ENCODE peak calls at places on chromosomes 16 and 17, in eight cellular contexts. L, D, V, N, W, E, Q and H are unnamed samples.

GRCh38 chr16:69595127-69596036 is 29.6 kb downstream of the NFAT5 start:
- DNase-seq in L (no peak), D (no peak), V (no peak), N (no peak), W (no peak), E (no peak), Q (no peak), H (no peak)

GRCh38 chr17:37699285-37699973 is 45.4 kb downstream of the HNF1B start:
- DNase-seq in L (no peak), D (no peak), V (no peak), N (no peak), W (no peak), E (no peak), Q (no peak), H (no peak)

GRCh38 chr16:57041182-57042156 is 50.9 kb upstream of the CPNE2 start:
- DNase-seq in L (no peak), D (peak; percentile 81), V (no peak), N (no peak), W (peak; percentile 83), E (no peak), Q (no peak), H (peak; percentile 89)

GRCh38 chr16:56628486-56629035 is 3.0 kb downstream of the MT1E start:
- DNase-seq in L (no peak), D (no peak), V (no peak), N (no peak), W (no peak), E (no peak), Q (no peak), H (no peak)

GRCh38 chr17:27601069-27601974 is 29.7 kb upstream of the LGALS9 start:
- DNase-seq in L (peak; percentile 73), D (peak; percentile 72), V (peak; percentile 66), N (peak; percentile 85), W (peak; percentile 72), E (peak; percentile 78), Q (peak; percentile 72), H (peak; percentile 82)

GRCh38 chr17:57945999-57946797 is 9.0 kb downstream of the CUEDC1 start:
- DNase-seq in L (no peak), D (peak; percentile 7), V (no peak), N (no peak), W (no peak), E (no peak), Q (no peak), H (peak; percentile 53)

GRCh38 chr17:64024781-64025731 is 4.6 kb upstream of the ICAM2 start:
- DNase-seq in L (no peak), D (no peak), V (no peak), N (no peak), W (no peak), E (no peak), Q (no peak), H (no peak)

GRCh38 chr16:4760221-4760910 is 6.6 kb downstream of the ZNF500 start:
- DNase-seq in L (no peak), D (no peak), V (no peak), N (no peak), W (no peak), E (no peak), Q (no peak), H (no peak)

GRCh38 chr17:45230787-45231480 is 9.2 kb downstream of the FMNL1 start:
- DNase-seq in L (no peak), D (no peak), V (peak; percentile 45), N (no peak), W (no peak), E (no peak), Q (no peak), H (no peak)

GRCh38 chr16:26648851-26649250 is 417.9 kb upstream of the C16orf82 start:
- DNase-seq in L (no peak), D (no peak), V (no peak), N (no peak), W (peak; percentile 17), E (no peak), Q (no peak), H (no peak)

GRCh38 chr16:27408012-27408601 is 6.1 kb downstream of the IL21R start:
- DNase-seq in L (no peak), D (no peak), V (no peak), N (no peak), W (peak; percentile 42), E (no peak), Q (no peak), H (peak; percentile 71)

GRCh38 chr16:89954462-89954861 is 5.9 kb downstream of the DEF8 start:
- DNase-seq in L (no peak), D (no peak), V (no peak), N (no peak), W (no peak), E (no peak), Q (no peak), H (no peak)
- H3K4me3 ChIP-seq in L (no peak overlapping the region), D (no peak overlapping the region), V (no peak overlapping the region), N (no peak overlapping the region), W (peak overlapping the region; percentile 65), E (no peak overlapping the region), Q (no peak overlapping the region), H (no peak overlapping the region)

GRCh38 chr16:78443300-78443604 is 343.8 kb downstream of the WWOX start:
- DNase-seq in L (no peak), D (no peak), V (no peak), N (no peak), W (no peak), E (no peak), Q (no peak), H (no peak)
- H3K4me3 ChIP-seq in L (no peak overlapping the region), D (no peak overlapping the region), V (no peak overlapping the region), N (no peak overlapping the region), W (no peak overlapping the region), E (no peak overlapping the region), Q (no peak overlapping the region), H (no peak overlapping the region)

GRCh38 chr16:88290850-88291830 is 91.6 kb upstream of the ZNF469 start:
- DNase-seq in L (no peak), D (no peak), V (no peak), N (no peak), W (no peak), E (no peak), Q (no peak), H (no peak)
- H3K4me3 ChIP-seq in L (no peak overlapping the region), D (no peak overlapping the region), V (no peak overlapping the region), N (no peak overlapping the region), W (no peak overlapping the region), E (no peak overlapping the region), Q (no peak overlapping the region), H (no peak overlapping the region)

DNA sequence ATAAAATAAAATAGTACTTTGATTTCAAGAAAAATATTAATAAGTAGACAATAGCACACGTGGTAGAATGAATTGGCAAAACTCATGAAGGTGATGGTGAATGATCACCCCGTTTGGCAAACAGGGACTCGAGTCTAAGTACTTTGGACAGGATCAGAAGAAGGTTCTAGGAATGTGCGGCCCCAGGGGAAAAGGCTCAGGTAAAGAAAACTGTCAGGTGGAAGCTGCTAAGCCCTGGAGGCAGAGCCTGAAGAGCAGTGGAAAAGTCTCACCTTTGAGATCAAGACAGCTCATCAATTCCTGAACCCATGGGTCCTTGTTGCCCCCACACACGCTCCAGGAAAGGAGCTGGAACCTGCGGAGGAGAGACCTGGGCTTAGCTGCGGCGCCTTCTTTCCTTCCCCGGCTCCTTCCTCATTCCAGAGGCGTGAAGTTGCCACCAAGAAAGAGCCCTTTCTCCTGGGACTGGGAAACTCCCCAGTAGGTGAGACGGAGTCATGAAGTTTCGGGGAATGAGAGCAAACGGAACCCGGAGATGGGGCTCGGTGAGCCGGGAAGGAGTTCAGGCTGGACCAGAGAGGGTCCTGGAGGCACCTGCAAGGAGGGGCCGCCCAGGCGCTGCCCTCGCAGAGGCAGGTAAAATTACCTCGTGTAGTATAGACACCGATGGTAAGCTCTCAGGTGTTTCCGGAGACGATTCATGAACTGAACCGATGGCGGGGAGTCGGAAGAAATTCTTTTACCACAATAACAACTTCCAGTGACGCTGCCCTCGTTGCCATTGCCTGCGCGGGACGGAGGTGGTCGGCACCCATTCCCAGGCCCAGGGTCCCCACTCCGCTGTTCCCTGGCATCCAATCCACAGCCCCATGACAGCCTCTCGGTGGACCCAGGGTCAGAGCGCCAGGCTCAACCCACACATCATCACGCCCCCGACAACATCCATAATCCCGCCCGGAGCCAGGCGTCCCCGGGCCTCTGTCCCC is 1.2 kb upstream of the ZMYND15 start:
- DNase-seq in L (peak; percentile 64), D (peak; percentile 38), V (no peak), N (no peak), W (no peak), E (no peak), Q (no peak), H (no peak)
- H3K4me3 ChIP-seq in L (peak overlapping the region; percentile 90), D (no peak overlapping the region), V (peak overlapping the region; percentile 92), N (peak overlapping the region; percentile 70), W (no peak overlapping the region), E (peak overlapping the region; percentile 51), Q (peak overlapping the region; percentile 70), H (peak overlapping the region; percentile 82)

DNA sequence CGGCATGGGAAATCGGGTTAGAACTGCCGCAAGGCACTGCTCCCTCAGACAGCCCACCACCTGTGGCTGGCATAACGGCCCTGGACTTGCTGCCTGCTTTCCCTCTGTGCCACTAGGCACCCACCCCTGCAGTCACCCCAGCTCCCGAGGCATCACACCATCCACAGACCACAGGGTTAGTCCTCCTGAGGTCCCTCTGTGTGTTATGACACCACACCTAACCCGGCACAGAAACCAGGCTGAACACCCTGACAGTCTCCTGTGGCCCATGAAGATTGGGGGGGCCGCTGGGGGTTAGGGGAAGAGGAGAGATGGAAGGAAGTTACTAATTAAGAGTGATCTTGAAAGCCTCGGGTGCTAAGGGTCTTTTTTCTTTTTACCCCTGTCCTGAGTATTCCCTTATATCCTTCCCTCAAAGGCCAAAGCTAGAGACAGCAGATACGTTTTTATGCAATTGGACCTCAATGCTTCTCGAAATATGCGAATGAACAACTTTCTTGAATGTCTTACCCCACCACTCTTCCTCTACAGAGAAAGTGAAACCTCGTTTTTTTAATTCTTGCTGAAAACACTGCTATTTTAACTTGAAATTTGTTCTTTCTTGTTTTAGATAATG is 7.0 kb downstream of the CYTH1 start:
- DNase-seq in L (no peak), D (peak; percentile 63), V (no peak), N (no peak), W (peak; percentile 60), E (no peak), Q (no peak), H (peak; percentile 88)
- H3K4me3 ChIP-seq in L (peak overlapping the region; percentile 22), D (peak overlapping the region; percentile 64), V (peak overlapping the region; percentile 34), N (peak overlapping the region; percentile 13), W (peak overlapping the region; percentile 67), E (no peak overlapping the region), Q (no peak overlapping the region), H (peak overlapping the region; percentile 74)

GRCh38 chr16:89828870-89829629 is 775 bp downstream of the SPIRE2 start:
- DNase-seq in L (no peak), D (no peak), V (no peak), N (no peak), W (no peak), E (no peak), Q (no peak), H (no peak)
- H3K4me3 ChIP-seq in L (peak overlapping the region; percentile 50), D (no peak overlapping the region), V (peak overlapping the region; percentile 46), N (peak overlapping the region; percentile 62), W (peak overlapping the region; percentile 16), E (peak overlapping the region; percentile 33), Q (peak overlapping the region; percentile 55), H (peak overlapping the region; percentile 15)

DNA sequence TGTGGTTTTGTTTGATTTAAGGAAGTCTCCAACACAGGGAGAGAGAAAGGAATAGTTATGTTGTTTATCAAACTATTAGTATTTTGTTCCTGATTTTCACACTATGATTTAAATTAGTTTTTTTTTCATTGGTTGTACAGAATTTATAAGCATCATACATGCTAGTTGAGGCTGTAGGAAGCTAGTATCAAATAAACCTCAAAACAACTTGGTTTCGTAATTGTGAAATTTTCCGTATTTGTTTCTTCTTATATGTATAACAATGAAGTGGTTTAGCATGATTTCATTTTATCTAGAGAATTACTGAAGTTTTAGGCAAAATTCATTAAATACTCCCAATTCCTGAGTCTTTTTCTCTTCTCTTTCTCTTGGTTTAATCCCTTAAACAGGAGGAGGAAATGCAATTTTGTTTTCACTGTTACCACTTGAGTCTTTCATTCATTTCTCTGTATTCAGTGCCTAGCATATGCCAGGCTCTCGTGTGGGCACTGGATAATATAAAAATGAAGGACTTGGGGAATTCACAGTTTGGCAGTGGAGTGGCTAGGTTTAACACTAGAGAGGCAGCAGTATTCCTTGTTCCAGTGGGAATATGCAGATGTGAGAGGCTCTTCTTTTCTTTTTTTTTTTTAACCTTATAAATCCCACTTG is 1.8 kb downstream of the CYLD start:
- DNase-seq in L (no peak), D (no peak), V (no peak), N (no peak), W (no peak), E (no peak), Q (no peak), H (no peak)
- H3K4me3 ChIP-seq in L (peak overlapping the region; percentile 77), D (peak overlapping the region; percentile 72), V (peak overlapping the region; percentile 90), N (no peak overlapping the region), W (no peak overlapping the region), E (no peak overlapping the region), Q (no peak overlapping the region), H (peak overlapping the region; percentile 72)